ENCODE peak calls at places on chromosomes 5 and 9, in seven cellular contexts. Y, P, J, L, V, T and Q are unnamed samples.

GRCh38 chr5:169027456-169028118 is 273.4 kb downstream of the SLIT3 start:
- DNase-seq in Y (no peak), P (no peak), J (no peak), L (no peak), V (no peak), T (no peak), Q (no peak)

GRCh38 chr9:804026-804425 is 37.5 kb upstream of the DMRT1 start:
- DNase-seq in Y (no peak), P (no peak), J (no peak), L (no peak), V (no peak), T (no peak), Q (no peak)

GRCh38 chr5:20486826-20487225 is 498.8 kb upstream of the CDH18 start:
- DNase-seq in Y (no peak), P (no peak), J (no peak), L (no peak), V (no peak), T (no peak), Q (no peak)

GRCh38 chr5:91382530-91383026 is 539 bp downstream of the ARRDC3 start:
- DNase-seq in Y (no peak), P (peak), J (peak), L (peak), V (no peak), T (peak), Q (no peak)

GRCh38 chr9:135769489-135770202 is 67.7 kb downstream of the KCNT1 start:
- DNase-seq in Y (no peak), P (no peak), J (no peak), L (no peak), V (no peak), T (no peak), Q (no peak)

GRCh38 chr5:32785639-32786216 is 74.6 kb downstream of the NPR3 start:
- DNase-seq in Y (peak), P (no peak), J (peak), L (peak), V (no peak), T (no peak), Q (no peak)

GRCh38 chr9:131275332-131276106 is 791 bp downstream of the FAM78A start:
- DNase-seq in Y (no peak), P (peak), J (no peak), L (no peak), V (no peak), T (no peak), Q (no peak)

GRCh38 chr5:82396871-82397514 is 118.8 kb upstream of the RPS23 start:
- DNase-seq in Y (peak), P (no peak), J (peak), L (peak), V (peak), T (peak), Q (peak)

GRCh38 chr5:79561525-79561893 is 47.6 kb upstream of the HOMER1 start:
- DNase-seq in Y (no peak), P (peak), J (no peak), L (no peak), V (no peak), T (no peak), Q (no peak)

GRCh38 chr5:41882765-41883164 is 12.5 kb upstream of the OXCT1 start:
- DNase-seq in Y (no peak), P (no peak), J (no peak), L (no peak), V (no peak), T (no peak), Q (no peak)

GRCh38 chr5:132797651-132798050 is 15.5 kb upstream of the SOWAHA start:
- DNase-seq in Y (no peak), P (no peak), J (no peak), L (no peak), V (no peak), T (no peak), Q (no peak)

GRCh38 chr9:14415947-14416346 is 102.0 kb upstream of the NFIB start:
- DNase-seq in Y (peak), P (no peak), J (peak), L (peak), V (no peak), T (peak), Q (no peak)

GRCh38 chr9:10252174-10252573 is 360.6 kb downstream of the PTPRD start:
- DNase-seq in Y (peak), P (no peak), J (peak), L (no peak), V (no peak), T (no peak), Q (no peak)

GRCh38 chr5:23257656-23258055 is 249.8 kb upstream of the PRDM9 start:
- DNase-seq in Y (no peak), P (no peak), J (no peak), L (no peak), V (no peak), T (no peak), Q (no peak)

GRCh38 chr9:131734165-131734610 is 5.7 kb downstream of the RAPGEF1 start:
- DNase-seq in Y (peak), P (peak), J (no peak), L (no peak), V (no peak), T (no peak), Q (peak)

GRCh38 chr5:170755679-170756456 is 27.7 kb upstream of the GABRP start:
- DNase-seq in Y (peak), P (no peak), J (no peak), L (no peak), V (no peak), T (no peak), Q (no peak)

GRCh38 chr5:142627371-142628217 is 58.3 kb downstream of the FGF1 start:
- DNase-seq in Y (no peak), P (no peak), J (no peak), L (peak), V (no peak), T (peak), Q (no peak)

GRCh38 chr9:105275938-105276337 is 31.5 kb downstream of the SLC44A1 start:
- DNase-seq in Y (no peak), P (no peak), J (no peak), L (no peak), V (no peak), T (no peak), Q (no peak)

GRCh38 chr9:11206925-11207324 is 594.1 kb upstream of the PTPRD start:
- DNase-seq in Y (no peak), P (no peak), J (no peak), L (no peak), V (no peak), T (no peak), Q (no peak)

GRCh38 chr5:17127743-17128231 is 89.6 kb upstream of the BASP1 start:
- DNase-seq in Y (peak), P (no peak), J (peak), L (peak), V (peak), T (peak), Q (no peak)

GRCh38 chr5:96565843-96566242 is 96.3 kb upstream of the CAST start:
- DNase-seq in Y (peak), P (no peak), J (peak), L (peak), V (peak), T (peak), Q (no peak)

GRCh38 chr9:74275872-74276508 is 221.1 kb upstream of the RORB start:
- DNase-seq in Y (no peak), P (no peak), J (no peak), L (no peak), V (no peak), T (no peak), Q (peak)

GRCh38 chr5:75985077-75985476 is 98.1 kb upstream of the SV2C start:
- DNase-seq in Y (no peak), P (no peak), J (no peak), L (no peak), V (no peak), T (no peak), Q (no peak)

GRCh38 chr5:17343675-17344074 is 126.2 kb downstream of the BASP1 start:
- DNase-seq in Y (peak), P (no peak), J (peak), L (peak), V (peak), T (peak), Q (no peak)

GRCh38 chr5:56406221-56406620 is 173.1 kb upstream of the ANKRD55 start:
- DNase-seq in Y (no peak), P (no peak), J (no peak), L (no peak), V (no peak), T (no peak), Q (no peak)

GRCh38 chr5:105807251-105807650 is 1863.5 kb downstream of the EFNA5 start:
- DNase-seq in Y (peak), P (no peak), J (no peak), L (peak), V (no peak), T (no peak), Q (no peak)

GRCh38 chr9:112028242-112029221 is 131.9 kb downstream of the UGCG start:
- DNase-seq in Y (no peak), P (peak), J (no peak), L (no peak), V (no peak), T (no peak), Q (no peak)

GRCh38 chr5:169064093-169064492 is 236.8 kb downstream of the SLIT3 start:
- DNase-seq in Y (peak), P (no peak), J (peak), L (peak), V (no peak), T (no peak), Q (no peak)

GRCh38 chr5:138212828-138213160 is 329 bp downstream of the CDC23 start:
- DNase-seq in Y (peak), P (no peak), J (no peak), L (no peak), V (peak), T (peak), Q (no peak)

GRCh38 chr5:138213161-138214029 is at the start of gene CDC23:
- DNase-seq in Y (peak), P (peak), J (peak), L (peak), V (peak), T (peak), Q (peak)

GRCh38 chr5:138210985-138211384 is 2.1 kb downstream of the CDC23 start:
- DNase-seq in Y (no peak), P (no peak), J (no peak), L (no peak), V (no peak), T (no peak), Q (no peak)

DNA sequence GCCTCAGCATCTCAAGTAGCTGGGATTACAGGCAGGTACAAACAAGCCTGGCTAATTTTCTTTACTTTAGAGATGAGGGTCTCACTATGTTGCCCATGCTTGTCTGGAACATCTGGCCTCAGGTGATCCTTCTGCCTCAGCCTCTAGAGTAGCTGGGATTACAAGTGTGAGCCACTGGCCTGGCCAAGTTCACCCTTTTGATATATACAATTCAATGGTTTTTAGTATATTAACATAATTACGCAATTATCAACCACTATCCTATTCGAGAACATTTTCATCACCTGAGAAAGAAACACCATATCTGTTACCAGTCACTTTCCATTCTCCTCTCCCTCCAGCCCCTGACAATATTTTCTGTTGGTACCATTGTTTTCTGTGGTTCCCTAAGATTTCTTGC is 3.7 kb upstream of the CDC23 start:
- DNase-seq in Y (no peak), P (no peak), J (no peak), L (no peak), V (no peak), T (no peak), Q (no peak)
- TF ChIP-seq CTCF in Y (no peak), P (no peak), J (no peak), L (no peak), V (no peak), T (no peak), Q (no peak)

GRCh38 chr9:98344581-98344980 is 89.1 kb upstream of the TBC1D2 start:
- DNase-seq in Y (no peak), P (no peak), J (no peak), L (no peak), V (no peak), T (no peak), Q (no peak)
- TF ChIP-seq CTCF in Y (no peak), P (no peak), J (no peak), L (no peak), V (no peak), T (no peak), Q (no peak)

GRCh38 chr9:95332860-95333259 is 15.4 kb upstream of the FANCC start:
- DNase-seq in Y (no peak), P (no peak), J (no peak), L (no peak), V (no peak), T (no peak), Q (no peak)

GRCh38 chr9:95333426-95333825 is 15.9 kb upstream of the FANCC start:
- DNase-seq in Y (peak), P (no peak), J (no peak), L (peak), V (no peak), T (no peak), Q (no peak)

GRCh38 chr9:95338243-95338642 is 20.7 kb upstream of the FANCC start:
- DNase-seq in Y (no peak), P (no peak), J (no peak), L (no peak), V (no peak), T (no peak), Q (no peak)

GRCh38 chr9:95341262-95342011 is 23.9 kb upstream of the FANCC start:
- DNase-seq in Y (peak), P (no peak), J (no peak), L (peak), V (no peak), T (peak), Q (no peak)

DNA sequence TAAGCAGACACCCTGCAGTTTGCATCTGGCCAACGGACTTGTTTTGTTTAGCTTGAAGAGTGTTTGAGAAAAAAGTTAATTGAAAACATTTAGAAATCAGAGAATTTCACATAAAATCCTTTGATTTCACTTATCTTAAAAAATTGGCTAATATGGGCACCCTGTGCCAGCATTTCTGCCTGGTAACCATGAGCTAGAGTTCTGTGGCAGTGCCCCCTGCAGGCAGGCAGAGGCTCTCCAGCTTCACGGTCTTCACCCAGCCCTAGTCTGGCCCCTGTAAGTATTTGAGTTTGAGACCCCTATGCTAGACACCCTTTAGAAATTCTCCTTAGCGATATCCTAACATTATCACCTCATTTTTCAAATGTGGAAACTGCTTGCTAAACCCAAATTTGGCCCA is 18.8 kb upstream of the FANCC start:
- DNase-seq in Y (peak), P (peak), J (no peak), L (peak), V (no peak), T (no peak), Q (no peak)
- TF ChIP-seq CTCF in Y (peak), P (peak), J (peak), L (peak), V (peak), T (peak), Q (peak)

GRCh38 chr9:124541824-124542223 is 34.6 kb upstream of the NR5A1 start:
- DNase-seq in Y (no peak), P (no peak), J (no peak), L (no peak), V (no peak), T (no peak), Q (no peak)

GRCh38 chr9:124535846-124536245 is 28.6 kb upstream of the NR5A1 start:
- DNase-seq in Y (no peak), P (no peak), J (no peak), L (no peak), V (no peak), T (no peak), Q (no peak)

GRCh38 chr9:124532897-124533296 is 25.7 kb upstream of the NR5A1 start:
- DNase-seq in Y (no peak), P (no peak), J (no peak), L (no peak), V (no peak), T (no peak), Q (no peak)

DNA sequence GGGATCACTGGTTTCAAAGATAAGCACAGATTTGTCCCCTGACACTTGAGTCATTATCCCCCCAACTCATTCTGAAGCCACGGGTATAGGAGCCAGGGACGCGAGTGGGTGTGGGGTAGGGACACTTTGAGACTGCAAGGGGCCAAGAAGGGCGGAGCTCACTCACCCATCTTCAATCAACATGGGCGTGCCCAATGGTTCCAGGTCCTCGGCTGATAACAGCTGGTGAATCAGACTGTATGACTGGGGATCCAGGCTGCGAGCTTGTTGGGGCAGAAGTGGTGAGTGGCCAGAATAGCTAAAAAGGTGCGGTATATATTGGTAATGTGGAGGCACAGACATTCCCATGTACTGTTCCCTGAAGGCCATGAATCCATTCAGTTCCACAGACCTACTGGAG is 30.7 kb upstream of the NR5A1 start:
- DNase-seq in Y (no peak), P (no peak), J (no peak), L (no peak), V (no peak), T (no peak), Q (no peak)
- TF ChIP-seq CTCF in Y (no peak), P (no peak), J (no peak), L (no peak), V (no peak), T (no peak), Q (no peak)

GRCh38 chr5:120818128-120818527 is 354.0 kb downstream of the PRR16 start:
- DNase-seq in Y (no peak), P (no peak), J (no peak), L (no peak), V (no peak), T (no peak), Q (no peak)
- TF ChIP-seq CTCF in Y (no peak), P (no peak), J (no peak), L (no peak), V (no peak), T (no peak), Q (peak)

DNA sequence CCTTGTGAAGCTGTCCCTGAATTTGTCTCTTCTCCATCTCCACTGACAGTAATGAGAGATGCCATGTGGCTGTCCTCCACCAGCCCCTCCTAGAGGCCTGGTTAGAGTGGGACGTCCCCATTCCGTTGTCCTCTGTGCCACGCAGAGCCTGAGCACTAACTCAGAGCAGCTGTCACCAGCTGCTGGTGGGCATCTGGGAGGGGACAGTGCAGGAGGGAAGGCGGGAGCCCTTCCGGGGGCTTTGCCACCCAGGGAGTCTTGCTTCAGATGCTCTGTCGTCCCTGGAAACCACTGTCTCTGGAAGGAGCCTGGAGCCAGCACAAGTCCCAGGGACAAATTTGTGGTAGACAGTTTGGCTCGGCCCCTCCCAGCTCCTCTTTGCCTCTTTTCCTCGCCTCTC is 78.7 kb downstream of the PDZD2 start:
- DNase-seq in Y (no peak), P (no peak), J (no peak), L (no peak), V (no peak), T (no peak), Q (no peak)
- TF ChIP-seq CTCF in Y (no peak), P (no peak), J (no peak), L (no peak), V (no peak), T (no peak), Q (no peak)

GRCh38 chr5:140857177-140857986 is 1.7 kb downstream of the PCDHA10 start:
- DNase-seq in Y (no peak), P (no peak), J (no peak), L (no peak), V (no peak), T (no peak), Q (peak)

GRCh38 chr5:140857987-140858240 is 2.2 kb downstream of the PCDHA10 start:
- DNase-seq in Y (no peak), P (no peak), J (no peak), L (no peak), V (no peak), T (no peak), Q (no peak)

GRCh38 chr5:140855772-140856674 is at the start of gene PCDHA10:
- DNase-seq in Y (no peak), P (no peak), J (no peak), L (peak), V (no peak), T (no peak), Q (no peak)
- TF ChIP-seq CTCF in Y (peak), P (peak), J (no peak), L (no peak), V (no peak), T (no peak), Q (peak)

GRCh38 chr9:137318976-137319375 is 16.9 kb upstream of the NRARP start:
- DNase-seq in Y (no peak), P (no peak), J (peak), L (no peak), V (no peak), T (peak), Q (no peak)
- TF ChIP-seq CTCF in Y (peak), P (no peak), J (peak), L (no peak), V (no peak), T (peak), Q (peak)